ENCODE peak calls at places on chromosome 17, in ten cellular contexts. V, X, C, O, B, R, I, Q, L and N are unnamed samples.

GRCh38 chr17:17416007-17416399 is 60.8 kb upstream of the MED9 start:
- DNase-seq in C (peak), V (peak), O (no peak), I (peak), B (no peak), Q (peak), X (no peak), R (no peak), L (no peak), N (peak)

GRCh38 chr17:72353502-72353901 is 232.7 kb downstream of the SOX9 start:
- DNase-seq in R (no peak), V (no peak), L (no peak), B (no peak), O (no peak), I (no peak), Q (no peak), X (no peak), C (no peak), N (no peak)

GRCh38 chr17:46841561-46842379 is 9.6 kb upstream of the WNT9B start:
- DNase-seq in I (peak), Q (no peak), R (no peak), B (no peak), O (peak), V (no peak), X (no peak), C (no peak), L (no peak), N (no peak)

GRCh38 chr17:75835315-75835987 is 8.8 kb downstream of the UNC13D start:
- DNase-seq in B (no peak), V (peak), L (no peak), X (no peak), Q (no peak), R (no peak), O (no peak), I (peak), C (no peak), N (no peak)

GRCh38 chr17:64736804-64737492 is 74.8 kb upstream of the SMURF2 start:
- DNase-seq in R (no peak), C (peak), I (peak), L (no peak), V (no peak), Q (peak), X (peak), B (no peak), O (peak), N (no peak)

GRCh38 chr17:17058304-17058703 is 16.0 kb downstream of the MPRIP start:
- DNase-seq in O (no peak), I (peak), Q (no peak), R (no peak), B (no peak), V (no peak), L (no peak), X (no peak), C (peak), N (no peak)

GRCh38 chr17:33086041-33086440 is 94.4 kb downstream of the SPACA3 start:
- DNase-seq in B (no peak), C (no peak), L (no peak), R (no peak), I (no peak), Q (no peak), X (no peak), V (no peak), O (no peak), N (no peak)

GRCh38 chr17:62674363-62674739 is 46.9 kb downstream of the MRC2 start:
- DNase-seq in B (no peak), O (no peak), R (no peak), L (no peak), I (no peak), C (no peak), V (no peak), X (no peak), Q (no peak), N (no peak)

GRCh38 chr17:79620207-79621038 is 9.6 kb upstream of the RBFOX3 start:
- DNase-seq in B (no peak), L (no peak), I (peak), R (no peak), Q (no peak), O (no peak), X (no peak), C (peak), V (no peak), N (no peak)